ENCODE peak calls at places on chromosomes 4 and X, in seven cellular contexts. E, B, K, H, Z, O and G are unnamed samples.

GRCh38 chrX:101729986-101730385 is 70.3 kb upstream of the ARMCX2 start:
- DNase-seq in Z (no peak), K (no peak), E (no peak), H (no peak), O (no peak), B (no peak), G (no peak)

GRCh38 chr4:100022792-100023222 is 72.7 kb upstream of the H2AZ1 start:
- DNase-seq in E (no peak), B (no peak), Z (no peak), H (peak; percentile 32), K (no peak), O (peak; percentile 25), G (no peak)

GRCh38 chr4:186689476-186689875 is 34.2 kb downstream of the FAT1 start:
- DNase-seq in H (no peak), O (no peak), Z (no peak), K (no peak), B (no peak), E (no peak), G (no peak)

GRCh38 chrX:129979207-129979920 is 3.1 kb upstream of the BCORL1 start:
- DNase-seq in B (no peak), H (peak; percentile 51), E (no peak), O (peak; percentile 15), Z (no peak), K (no peak), G (no peak)

GRCh38 chr4:138614462-138615142 is 372.5 kb upstream of the SLC7A11 start:
- DNase-seq in E (no peak), K (no peak), O (no peak), Z (no peak), B (no peak), H (no peak), G (no peak)

GRCh38 chrX:131762802-131763234 is 218.9 kb downstream of the OR13H1 start:
- DNase-seq in B (no peak), K (peak; percentile 33), Z (no peak), E (peak; percentile 61), O (no peak), H (no peak), G (peak; percentile 39)

GRCh38 chr4:8517946-8518345 is 62.2 kb upstream of the GPR78 start:
- DNase-seq in E (no peak), B (no peak), H (no peak), O (no peak), K (no peak), Z (no peak), G (no peak)

GRCh38 chr4:37825943-37826281 is 574 bp upstream of the PGM2 start:
- DNase-seq in B (no peak), O (no peak), H (no peak), E (no peak), K (no peak), Z (peak; percentile 19), G (no peak)

GRCh38 chrX:10828640-10829039 is 208.3 kb upstream of the MID1 start:
- DNase-seq in Z (no peak), H (no peak), E (no peak), K (no peak), O (no peak), B (no peak), G (no peak)

GRCh38 chrX:1493877-1494510 is 41.3 kb upstream of the ASMTL start:
- DNase-seq in Z (no peak), B (no peak), K (no peak), H (peak; percentile 30), O (no peak), E (no peak), G (no peak)

GRCh38 chrX:1909419-1910206 is 294.8 kb downstream of the ASMT start:
- DNase-seq in O (no peak), K (no peak), Z (no peak), E (no peak), H (peak; percentile 8), B (no peak), G (no peak)

GRCh38 chr4:184653650-184654049 is 4.1 kb downstream of the PRIMPOL start:
- DNase-seq in O (no peak), Z (peak; percentile 53), E (no peak), B (no peak), H (no peak), K (peak; percentile 91), G (peak; percentile 3)

GRCh38 chr4:158758142-158758541 is 10.7 kb upstream of the FNIP2 start:
- DNase-seq in B (no peak), Z (no peak), K (peak; percentile 49), H (no peak), O (no peak), E (no peak), G (peak; percentile 9)

GRCh38 chrX:150219374-150220185 is 143.5 kb upstream of the MAMLD1 start:
- DNase-seq in E (no peak), K (peak; percentile 59), H (peak; percentile 15), Z (no peak), B (no peak), O (no peak), G (peak; percentile 13)